ENCODE peak calls at places on chromosomes 4 and X, in nine cellular contexts. R is A549; U is mammary epithelial cell; V is adrenal gland; P is aorta; Q is left lung; D is effector memory CD4-positive, alpha-beta T cell; F is tibial nerve; M is OCI-LY7. C is an unnamed sample. For H3K4me1, the result is how much of the 10 kb centered on the place peaks cover.

GRCh38 chr4:101271516-101271915 is 75.8 kb downstream of the PPP3CA start:
- DNase-seq in R (no peak), U (no peak), V (no peak), P (no peak), Q (no peak), D (no peak), F (no peak), M (no peak), C (no peak)

GRCh38 chr4:176872461-176872860 is 79.7 kb upstream of the VEGFC start:
- DNase-seq in R (no peak), U (no peak), V (no peak), P (no peak), Q (no peak), D (no peak), F (no peak), M (no peak), C (no peak)

GRCh38 chr4:105550641-105551040 is 1.8 kb upstream of the ARHGEF38 start:
- DNase-seq in R (no peak), U (peak), V (no peak), P (no peak), Q (no peak), D (no peak), F (no peak), M (no peak), C (no peak)

GRCh38 chr4:155805016-155805415 is 46.2 kb downstream of the GUCY1B1 start:
- DNase-seq in R (no peak), U (no peak), V (no peak), P (no peak), Q (no peak), D (no peak), F (no peak), M (no peak), C (no peak)

GRCh38 chr4:26083987-26084386 is 170.0 kb downstream of the SMIM20 start:
- DNase-seq in R (no peak), U (peak), V (no peak), P (no peak), Q (no peak), D (no peak), F (no peak), M (no peak), C (no peak)

GRCh38 chr4:1164444-1164843 is 7.9 kb downstream of the SPON2 start:
- DNase-seq in R (no peak), U (no peak), V (no peak), P (no peak), Q (peak), D (no peak), F (no peak), M (no peak), C (no peak)

GRCh38 chr4:145804134-145804533 is 124.2 kb downstream of the C4orf51 start:
- DNase-seq in R (no peak), U (peak), V (peak), P (no peak), Q (no peak), D (no peak), F (peak), M (no peak), C (no peak)

GRCh38 chrX:19674041-19674769 is 158.9 kb upstream of the MAP3K15 start:
- DNase-seq in R (no peak), U (no peak), V (no peak), P (no peak), Q (no peak), D (no peak), F (no peak), M (no peak), C (no peak)

GRCh38 chr4:138330531-138330930 is 88.4 kb upstream of the SLC7A11 start:
- DNase-seq in R (no peak), U (no peak), V (no peak), P (no peak), Q (no peak), D (no peak), F (no peak), M (no peak), C (no peak)

GRCh38 chr4:24557036-24558022 is 27.0 kb downstream of the DHX15 start:
- DNase-seq in R (no peak), U (no peak), V (no peak), P (no peak), Q (no peak), D (no peak), F (no peak), M (no peak), C (peak)
- H3K4me1 ChIP-seq in R (half or more), U (under half), V (under half), P (under half), Q (under half), D (under half), F (under half), M (under half), C (under half)

GRCh38 chr4:11514780-11515432 is 86.2 kb upstream of the HS3ST1 start:
- DNase-seq in R (no peak), U (no peak), V (no peak), P (no peak), Q (no peak), D (no peak), F (no peak), M (no peak), C (no peak)
- H3K27ac ChIP-seq in R (no peak), U (no peak), V (no peak), P (no peak), Q (no peak), D (no peak), F (no peak), M (no peak), C (no peak)

DNA sequence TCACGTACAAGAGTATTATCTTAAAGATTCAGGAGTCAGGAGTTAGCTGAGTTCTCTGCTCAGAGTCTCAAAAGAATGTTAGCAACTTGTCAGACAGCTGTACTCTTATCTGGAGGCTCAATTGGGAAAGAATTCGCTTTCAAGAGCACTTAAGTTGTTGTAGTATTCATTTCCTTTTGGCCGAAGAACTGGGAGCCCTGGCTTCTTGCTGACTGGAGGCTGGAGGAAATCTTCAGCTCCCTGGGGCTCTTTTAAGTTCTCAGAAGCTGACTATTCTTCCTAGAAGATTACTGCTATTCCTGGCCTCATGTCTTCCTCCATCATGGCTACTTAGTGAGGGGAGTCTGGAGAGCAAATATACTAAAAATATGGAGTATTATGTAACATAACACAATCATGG is 587.2 kb downstream of the EPHA5 start:
- DNase-seq in R (no peak), U (no peak), V (no peak), P (no peak), Q (no peak), D (no peak), F (no peak), M (no peak), C (no peak)
- H3K4me1 ChIP-seq in R (under half), U (under half), V (under half), P (under half), Q (under half), D (under half), F (under half), M (under half), C (under half)

GRCh38 chrX:5113128-5113527 is 1115.5 kb downstream of the NLGN4X start:
- DNase-seq in R (peak), U (peak), V (no peak), P (no peak), Q (no peak), D (no peak), F (no peak), M (peak), C (no peak)

GRCh38 chrX:5122181-5122678 is 1106.4 kb downstream of the NLGN4X start:
- DNase-seq in R (no peak), U (no peak), V (no peak), P (no peak), Q (no peak), D (no peak), F (no peak), M (no peak), C (no peak)

DNA sequence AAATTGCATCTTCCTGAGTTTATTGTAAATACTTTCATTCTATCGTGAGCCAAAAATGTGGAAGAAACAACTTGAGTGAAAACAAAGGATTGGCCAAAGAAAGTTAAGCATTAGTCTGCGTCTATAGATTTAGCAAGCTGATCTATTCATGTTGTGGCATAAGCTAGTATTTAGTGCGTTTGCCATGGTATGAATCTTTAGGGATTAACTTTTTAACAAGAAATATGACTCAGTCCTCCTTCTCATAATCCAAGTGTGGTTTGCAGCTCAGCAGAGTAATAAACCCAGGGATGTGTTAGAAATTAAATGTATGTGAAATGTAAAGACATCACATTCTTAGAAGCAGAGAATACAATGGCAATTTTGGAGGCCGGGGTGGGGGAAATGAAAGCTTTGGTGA is 1110.9 kb downstream of the NLGN4X start:
- DNase-seq in R (no peak), U (no peak), V (no peak), P (no peak), Q (no peak), D (no peak), F (no peak), M (no peak), C (no peak)
- H3K27ac ChIP-seq in R (no peak), U (no peak), V (no peak), P (no peak), Q (no peak), D (no peak), F (no peak), M (no peak), C (no peak)

C was measured in SJSA1.